ENCODE peak calls at places on chromosomes 13 and 19, in five cellular contexts. One of them, this sample, is unnamed.

GRCh38 chr13:22828081-22828480 is 352.7 kb upstream of the SGCG start:
- DNase-seq in K562: no peak
- DNase-seq in IMR-90: peak; percentile 2
- DNase-seq in SK-N-SH: no peak
- DNase-seq in GM12878: no peak
- DNase-seq in this sample: no peak

GRCh38 chr19:19539738-19540703 is 2.0 kb downstream of the CILP2 start:
- DNase-seq in K562: peak; percentile 97
- DNase-seq in IMR-90: peak; percentile 46
- DNase-seq in SK-N-SH: peak; percentile 93
- DNase-seq in GM12878: no peak
- DNase-seq in this sample: no peak

GRCh38 chr13:77415253-77416127 is 88.6 kb upstream of the MYCBP2 start:
- DNase-seq in K562: no peak
- DNase-seq in IMR-90: no peak
- DNase-seq in SK-N-SH: peak; percentile 1
- DNase-seq in GM12878: peak; percentile 45
- DNase-seq in this sample: no peak

GRCh38 chr19:15469513-15470297 is 5.4 kb upstream of the RASAL3 start:
- DNase-seq in K562: no peak
- DNase-seq in IMR-90: no peak
- DNase-seq in SK-N-SH: peak; percentile 25
- DNase-seq in GM12878: no peak
- DNase-seq in this sample: no peak

GRCh38 chr13:52906122-52906903 is 57.9 kb upstream of the PCDH8 start:
- DNase-seq in K562: no peak
- DNase-seq in IMR-90: no peak
- DNase-seq in SK-N-SH: no peak
- DNase-seq in GM12878: no peak
- DNase-seq in this sample: no peak

GRCh38 chr19:38036707-38037106 is 129.7 kb downstream of the SIPA1L3 start:
- DNase-seq in K562: no peak
- DNase-seq in IMR-90: no peak
- DNase-seq in SK-N-SH: no peak
- DNase-seq in GM12878: no peak
- DNase-seq in this sample: no peak

GRCh38 chr19:29535984-29536508 is 10.3 kb downstream of the VSTM2B start:
- DNase-seq in K562: no peak
- DNase-seq in IMR-90: no peak
- DNase-seq in SK-N-SH: no peak
- DNase-seq in GM12878: no peak
- DNase-seq in this sample: no peak

GRCh38 chr13:98821372-98822237 is 69.1 kb upstream of the SLC15A1 start:
- DNase-seq in K562: no peak
- DNase-seq in IMR-90: no peak
- DNase-seq in SK-N-SH: peak; percentile 45
- DNase-seq in GM12878: no peak
- DNase-seq in this sample: no peak

GRCh38 chr19:39140195-39140516 is 14.6 kb downstream of the PAK4 start:
- DNase-seq in K562: no peak
- DNase-seq in IMR-90: no peak
- DNase-seq in SK-N-SH: peak; percentile 76
- DNase-seq in GM12878: no peak
- DNase-seq in this sample: no peak

GRCh38 chr13:73059460-73060250 is 850 bp downstream of the KLF5 start:
- DNase-seq in K562: peak; percentile 30
- DNase-seq in IMR-90: peak; percentile 10
- DNase-seq in SK-N-SH: no peak
- DNase-seq in GM12878: no peak
- DNase-seq in this sample: no peak

GRCh38 chr13:25709088-25709487 is 337.3 kb downstream of the ATP8A2 start:
- DNase-seq in K562: no peak
- DNase-seq in IMR-90: no peak
- DNase-seq in SK-N-SH: no peak
- DNase-seq in GM12878: no peak
- DNase-seq in this sample: no peak

GRCh38 chr13:20217168-20217567 is 15.0 kb downstream of the GJB6 start:
- DNase-seq in K562: no peak
- DNase-seq in IMR-90: no peak
- DNase-seq in SK-N-SH: no peak
- DNase-seq in GM12878: no peak
- DNase-seq in this sample: no peak

GRCh38 chr19:32063601-32064000 is 281.8 kb upstream of the ZNF507 start:
- DNase-seq in K562: no peak
- DNase-seq in IMR-90: no peak
- DNase-seq in SK-N-SH: no peak
- DNase-seq in GM12878: no peak
- DNase-seq in this sample: no peak

GRCh38 chr19:28492616-28493015 is 720.3 kb downstream of the UQCRFS1 start:
- DNase-seq in K562: no peak
- DNase-seq in IMR-90: no peak
- DNase-seq in SK-N-SH: no peak
- DNase-seq in GM12878: no peak
- DNase-seq in this sample: no peak

GRCh38 chr13:19596960-19597361 is 35.6 kb upstream of the TPTE2 start:
- DNase-seq in K562: no peak
- DNase-seq in IMR-90: peak; percentile 74
- DNase-seq in SK-N-SH: no peak
- DNase-seq in GM12878: no peak
- DNase-seq in this sample: peak; percentile 68

GRCh38 chr19:30649934-30650614 is 277.9 kb downstream of the ZNF536 start:
- DNase-seq in K562: peak; percentile 48
- DNase-seq in IMR-90: peak; percentile 51
- DNase-seq in SK-N-SH: peak; percentile 70
- DNase-seq in GM12878: peak; percentile 24
- DNase-seq in this sample: peak; percentile 72

GRCh38 chr19:1295169-1296012 is 9.7 kb downstream of the EFNA2 start:
- DNase-seq in K562: peak; percentile 99
- DNase-seq in IMR-90: no peak
- DNase-seq in SK-N-SH: peak; percentile 97
- DNase-seq in GM12878: no peak
- DNase-seq in this sample: no peak

GRCh38 chr19:44960906-44961734 is 5.9 kb downstream of the CLPTM1 start:
- DNase-seq in K562: no peak
- DNase-seq in IMR-90: no peak
- DNase-seq in SK-N-SH: no peak
- DNase-seq in GM12878: peak; percentile 24
- DNase-seq in this sample: no peak

GRCh38 chr13:98495627-98496238 is 81.2 kb downstream of the STK24 start:
- DNase-seq in K562: no peak
- DNase-seq in IMR-90: no peak
- DNase-seq in SK-N-SH: peak; percentile 53
- DNase-seq in GM12878: no peak
- DNase-seq in this sample: no peak

GRCh38 chr13:46106839-46107371 is 2.1 kb upstream of the CPB2 start:
- DNase-seq in K562: no peak
- DNase-seq in IMR-90: no peak
- DNase-seq in SK-N-SH: no peak
- DNase-seq in GM12878: no peak
- DNase-seq in this sample: no peak

GRCh38 chr19:17303940-17304267 is 679 bp upstream of the ABHD8 start:
- DNase-seq in K562: no peak
- DNase-seq in IMR-90: no peak
- DNase-seq in SK-N-SH: no peak
- DNase-seq in GM12878: no peak
- DNase-seq in this sample: no peak

GRCh38 chr13:21039097-21039800 is 22.1 kb downstream of the LATS2 start:
- DNase-seq in K562: no peak
- DNase-seq in IMR-90: no peak
- DNase-seq in SK-N-SH: no peak
- DNase-seq in GM12878: no peak
- DNase-seq in this sample: no peak

GRCh38 chr19:48900477-48901452 is 653 bp downstream of the NUCB1 start:
- DNase-seq in K562: peak; percentile 61
- DNase-seq in IMR-90: peak; percentile 35
- DNase-seq in SK-N-SH: peak; percentile 63
- DNase-seq in GM12878: no peak
- DNase-seq in this sample: peak; percentile 64

GRCh38 chr13:40993119-40993518 is 26.0 kb downstream of the ELF1 start:
- DNase-seq in K562: no peak
- DNase-seq in IMR-90: no peak
- DNase-seq in SK-N-SH: no peak
- DNase-seq in GM12878: no peak
- DNase-seq in this sample: no peak

GRCh38 chr13:22002893-22003292 is 332.0 kb downstream of the FGF9 start:
- DNase-seq in K562: no peak
- DNase-seq in IMR-90: no peak
- DNase-seq in SK-N-SH: no peak
- DNase-seq in GM12878: no peak
- DNase-seq in this sample: no peak

DNA sequence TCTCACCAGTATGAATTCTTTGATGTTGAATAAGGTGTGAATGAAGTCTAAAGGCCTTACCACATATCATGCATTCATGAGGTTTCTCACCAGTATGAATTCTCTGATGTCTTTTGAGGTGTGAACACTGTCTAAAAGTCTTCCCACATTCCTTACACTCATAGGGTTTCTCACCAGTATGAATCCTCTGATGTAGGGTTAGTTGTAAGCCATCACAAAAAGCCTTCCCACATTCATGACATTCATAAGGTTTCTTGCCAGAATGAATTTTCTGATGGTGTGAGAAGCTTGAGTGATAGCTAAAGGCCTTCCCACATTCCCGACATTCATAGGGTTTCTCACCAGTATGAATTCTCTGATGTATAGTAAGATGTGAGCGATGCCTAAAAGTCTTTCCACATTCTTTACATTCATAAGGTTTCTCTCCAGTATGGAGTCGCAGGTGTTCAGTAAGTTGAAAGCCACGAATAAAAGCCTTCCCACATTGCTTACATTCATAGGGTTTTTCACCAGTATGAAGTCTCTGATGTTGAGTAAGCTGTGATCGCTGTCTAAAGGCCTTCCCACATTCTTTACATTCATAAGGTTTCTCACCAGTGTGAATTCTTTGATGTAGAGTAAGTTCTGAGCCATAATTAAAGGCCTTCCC is 27.7 kb downstream of the ZNF461 start:
- DNase-seq in K562: no peak
- DNase-seq in IMR-90: no peak
- DNase-seq in SK-N-SH: no peak
- DNase-seq in GM12878: no peak
- DNase-seq in this sample: peak; percentile 48
- H3K9me3 ChIP-seq in K562: peaks cover 2% of the 10 kb centered on the region
- H3K9me3 ChIP-seq in IMR-90: peaks cover 80% of the 10 kb centered on the region
- H3K9me3 ChIP-seq in SK-N-SH: peaks cover 58% of the 10 kb centered on the region
- H3K9me3 ChIP-seq in GM12878: peaks cover 21% of the 10 kb centered on the region
- H3K9me3 ChIP-seq in this sample: peaks cover 100% of the 10 kb centered on the region

DNA sequence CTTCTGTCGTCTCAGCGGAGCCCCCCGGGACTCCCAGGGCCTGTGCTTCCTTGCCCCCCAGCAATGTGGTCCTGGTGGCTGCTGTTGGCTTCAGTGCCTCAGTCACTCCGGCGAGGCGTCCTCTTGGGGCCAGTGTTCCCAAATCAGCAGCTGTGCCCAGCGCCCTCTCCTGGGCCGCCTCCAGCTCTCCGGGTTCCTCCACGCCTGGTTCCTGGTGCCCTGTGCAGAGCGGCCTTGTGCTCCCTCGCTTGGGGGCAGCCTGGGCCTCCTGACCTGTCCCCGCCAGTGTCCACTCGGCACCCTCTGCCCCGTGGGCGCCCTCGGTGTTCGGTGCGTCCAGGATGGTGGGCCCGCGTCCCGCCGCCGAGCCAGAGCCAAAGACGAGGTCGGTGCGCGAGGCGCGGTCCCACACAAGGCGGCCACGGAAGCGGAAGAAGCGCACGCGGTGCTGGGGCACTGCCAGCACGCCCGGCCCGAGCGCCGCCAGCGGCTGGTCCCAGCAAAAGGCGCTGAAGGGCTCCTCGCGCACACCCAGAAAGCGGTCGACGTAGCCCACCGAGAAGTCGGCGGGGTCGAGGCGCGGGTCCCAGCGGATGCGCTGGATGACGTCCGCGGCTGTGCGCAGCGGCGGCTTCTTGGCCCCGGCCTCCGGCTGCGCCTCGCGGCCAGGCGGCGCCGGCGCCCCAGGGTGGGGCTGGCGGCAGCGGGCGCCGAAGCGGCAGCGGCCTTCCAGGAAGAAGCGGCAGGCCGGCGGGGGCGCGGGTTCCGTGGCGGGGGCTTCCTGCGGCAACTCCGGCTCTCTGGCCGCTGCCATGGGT is 656 bp downstream of the LENG9 start:
- DNase-seq in K562: peak; percentile 42
- DNase-seq in IMR-90: peak; percentile 46
- DNase-seq in SK-N-SH: peak; percentile 57
- DNase-seq in GM12878: no peak
- DNase-seq in this sample: no peak
- H3K4me3 ChIP-seq in K562: peak overlapping the region; percentile 85
- H3K4me3 ChIP-seq in IMR-90: peak overlapping the region; percentile 52
- H3K4me3 ChIP-seq in SK-N-SH: peak overlapping the region; percentile 63
- H3K4me3 ChIP-seq in GM12878: peak overlapping the region; percentile 76
- H3K4me3 ChIP-seq in this sample: peak overlapping the region; percentile 67

DNA sequence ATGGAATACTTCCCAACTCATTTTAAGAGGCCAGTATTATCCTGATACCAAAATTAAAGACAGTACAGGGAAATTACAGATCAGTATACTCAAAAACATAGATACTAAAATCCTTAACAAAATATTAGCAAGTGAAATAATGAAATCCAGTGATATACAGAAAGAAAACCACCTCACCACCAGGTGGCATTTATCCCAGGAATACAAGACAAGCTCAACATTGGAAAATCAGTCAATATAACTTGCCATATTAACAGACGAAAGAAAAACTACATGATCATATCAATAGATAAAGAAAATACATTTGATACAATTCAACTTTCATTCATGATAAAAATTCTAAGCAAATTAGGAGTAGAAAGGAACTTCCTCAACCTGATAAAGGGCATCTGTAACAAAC is 6.7 kb upstream of the GNA15 start:
- DNase-seq in K562: no peak
- DNase-seq in IMR-90: peak; percentile 71
- DNase-seq in SK-N-SH: no peak
- DNase-seq in GM12878: no peak
- DNase-seq in this sample: peak; percentile 51
- TF ChIP-seq RCOR1 in K562: no peak
- TF ChIP-seq RCOR1 in IMR-90: no peak
- TF ChIP-seq RCOR1 in SK-N-SH: no peak
- TF ChIP-seq RCOR1 in GM12878: no peak
- TF ChIP-seq RCOR1 in this sample: no peak

DNA sequence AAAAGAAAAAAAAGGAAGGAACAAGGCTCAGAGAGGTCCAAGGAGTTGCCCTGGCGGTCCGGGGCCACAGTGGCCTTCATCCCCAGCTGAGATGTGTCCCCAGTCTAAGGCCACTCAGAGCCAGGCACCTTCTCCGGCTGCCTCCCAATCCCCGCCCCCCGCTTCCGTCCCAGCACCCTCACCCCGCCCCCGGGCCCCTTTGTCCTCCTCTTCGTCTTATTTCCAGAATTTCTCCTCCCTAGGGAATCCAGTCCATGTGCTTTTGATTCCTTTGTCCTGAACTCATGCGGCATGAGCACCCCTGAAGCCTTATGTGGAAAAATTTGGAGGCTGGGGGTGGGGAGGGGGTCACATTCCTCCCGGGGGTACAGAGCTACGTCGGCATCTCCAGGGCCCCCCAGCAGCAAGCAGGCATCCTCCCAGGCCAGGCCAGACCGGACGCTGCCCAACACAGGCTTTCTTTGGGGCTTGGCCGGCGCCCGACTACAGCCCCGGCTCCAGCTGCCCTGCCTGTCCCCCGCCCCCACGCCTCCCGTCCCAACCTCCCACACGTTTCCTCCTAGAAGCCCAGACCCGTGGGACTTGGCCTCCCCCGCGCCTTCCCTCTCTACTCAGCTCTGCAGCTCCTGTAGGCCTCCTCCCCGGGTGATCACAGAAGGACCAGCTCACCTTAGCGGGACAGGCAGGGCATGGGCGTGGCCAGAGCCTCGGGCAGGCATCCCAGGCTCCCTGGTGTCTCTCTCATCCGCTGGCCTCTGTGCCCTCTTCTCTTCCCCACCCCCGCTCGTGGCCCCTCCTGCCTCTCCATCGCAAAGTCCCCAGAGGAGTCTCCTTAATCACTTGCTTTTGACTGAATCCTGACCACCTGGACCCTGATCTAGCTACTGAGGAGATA is 17.8 kb upstream of the ADGRE5 start:
- DNase-seq in K562: peak; percentile 89
- DNase-seq in IMR-90: peak; percentile 42
- DNase-seq in SK-N-SH: peak; percentile 58
- DNase-seq in GM12878: no peak
- DNase-seq in this sample: peak; percentile 87
- H3K9me3 ChIP-seq in K562: no peaks in the 10 kb centered on the region
- H3K9me3 ChIP-seq in IMR-90: no peaks in the 10 kb centered on the region
- H3K9me3 ChIP-seq in SK-N-SH: no peaks in the 10 kb centered on the region
- H3K9me3 ChIP-seq in GM12878: no peaks in the 10 kb centered on the region
- H3K9me3 ChIP-seq in this sample: no peaks in the 10 kb centered on the region

This sample was measured in A549.